ENCODE peak calls at places on chromosome 22, in four cellular contexts. One of them, this sample, is unnamed. For H3K4me1, the result is how much of the 10 kb centered on the place peaks cover.

GRCh38 chr22:37505565-37505964 is 13.7 kb downstream of the CARD10 start:
- DNase-seq in right atrium auricular region: no peak
- DNase-seq in hepatocyte: no peak
- DNase-seq in H9: no peak
- DNase-seq in this sample: no peak

GRCh38 chr22:26357813-26358212 is 71.2 kb upstream of the ASPHD2 start:
- DNase-seq in right atrium auricular region: no peak
- DNase-seq in hepatocyte: no peak
- DNase-seq in H9: no peak
- DNase-seq in this sample: no peak

GRCh38 chr22:32204211-32204855 is 540 bp downstream of the RFPL2 start:
- DNase-seq in right atrium auricular region: no peak
- DNase-seq in H9: peak
- DNase-seq in hepatocyte: peak
- DNase-seq in this sample: no peak

GRCh38 chr22:34255042-34255441 is 334.8 kb upstream of the LARGE1 start:
- DNase-seq in hepatocyte: no peak
- DNase-seq in H9: no peak
- DNase-seq in right atrium auricular region: no peak
- DNase-seq in this sample: no peak

GRCh38 chr22:39434243-39434653 is 22.6 kb upstream of the MGAT3 start:
- DNase-seq in hepatocyte: no peak
- DNase-seq in right atrium auricular region: peak
- DNase-seq in H9: no peak
- DNase-seq in this sample: no peak

GRCh38 chr22:46636221-46637002 is 16.2 kb downstream of the GRAMD4 start:
- DNase-seq in hepatocyte: no peak
- DNase-seq in H9: no peak
- DNase-seq in right atrium auricular region: no peak
- DNase-seq in this sample: no peak

GRCh38 chr22:27238935-27239510 is 562.5 kb downstream of the MN1 start:
- DNase-seq in H9: no peak
- DNase-seq in right atrium auricular region: peak
- DNase-seq in hepatocyte: peak
- DNase-seq in this sample: no peak

GRCh38 chr22:22944268-22944985 is 56.8 kb downstream of the IGLL5 start:
- DNase-seq in hepatocyte: peak
- DNase-seq in right atrium auricular region: peak
- DNase-seq in H9: peak
- DNase-seq in this sample: peak

GRCh38 chr22:45036154-45036553 is 26.3 kb upstream of the PHF21B start:
- DNase-seq in right atrium auricular region: no peak
- DNase-seq in H9: no peak
- DNase-seq in hepatocyte: peak
- DNase-seq in this sample: no peak

DNA sequence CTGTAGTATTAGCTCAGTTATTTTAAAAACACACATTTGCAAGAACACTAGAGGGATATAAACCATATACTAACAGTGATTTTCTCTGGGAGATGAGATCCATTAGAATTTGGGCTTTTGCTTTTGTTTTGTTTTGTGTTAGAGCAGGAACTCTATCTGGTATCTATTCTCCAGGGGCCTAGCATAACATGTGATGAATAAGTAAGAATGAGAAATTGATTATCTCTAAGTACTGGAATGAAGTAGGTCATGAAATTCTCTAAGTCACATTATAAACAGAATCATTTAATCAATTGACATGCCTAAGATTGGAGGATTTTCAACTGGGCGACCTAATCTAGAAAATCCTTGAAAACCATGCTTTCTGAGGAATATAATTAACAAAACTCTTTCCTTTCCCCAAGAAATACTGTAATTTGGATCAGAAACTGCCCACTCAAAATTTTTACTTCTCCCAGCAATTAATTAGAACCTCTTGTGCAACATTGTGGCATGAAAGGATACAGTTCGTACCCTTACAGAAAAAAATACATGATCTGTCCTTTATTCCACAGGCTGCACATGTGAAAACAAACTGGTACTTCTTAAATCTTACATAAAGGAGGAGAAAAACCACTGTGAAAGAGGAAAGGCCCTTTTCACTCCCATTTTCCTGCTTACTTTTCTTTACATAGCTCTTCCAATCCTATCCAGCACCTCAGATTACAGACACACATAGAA is 93.5 kb downstream of the MRTFA start:
- DNase-seq in H9: no peak
- DNase-seq in right atrium auricular region: no peak
- DNase-seq in hepatocyte: no peak
- DNase-seq in this sample: no peak
- H3K4me1 ChIP-seq in H9: under half
- H3K4me1 ChIP-seq in right atrium auricular region: under half
- H3K4me1 ChIP-seq in hepatocyte: under half
- H3K4me1 ChIP-seq in this sample: under half

DNA sequence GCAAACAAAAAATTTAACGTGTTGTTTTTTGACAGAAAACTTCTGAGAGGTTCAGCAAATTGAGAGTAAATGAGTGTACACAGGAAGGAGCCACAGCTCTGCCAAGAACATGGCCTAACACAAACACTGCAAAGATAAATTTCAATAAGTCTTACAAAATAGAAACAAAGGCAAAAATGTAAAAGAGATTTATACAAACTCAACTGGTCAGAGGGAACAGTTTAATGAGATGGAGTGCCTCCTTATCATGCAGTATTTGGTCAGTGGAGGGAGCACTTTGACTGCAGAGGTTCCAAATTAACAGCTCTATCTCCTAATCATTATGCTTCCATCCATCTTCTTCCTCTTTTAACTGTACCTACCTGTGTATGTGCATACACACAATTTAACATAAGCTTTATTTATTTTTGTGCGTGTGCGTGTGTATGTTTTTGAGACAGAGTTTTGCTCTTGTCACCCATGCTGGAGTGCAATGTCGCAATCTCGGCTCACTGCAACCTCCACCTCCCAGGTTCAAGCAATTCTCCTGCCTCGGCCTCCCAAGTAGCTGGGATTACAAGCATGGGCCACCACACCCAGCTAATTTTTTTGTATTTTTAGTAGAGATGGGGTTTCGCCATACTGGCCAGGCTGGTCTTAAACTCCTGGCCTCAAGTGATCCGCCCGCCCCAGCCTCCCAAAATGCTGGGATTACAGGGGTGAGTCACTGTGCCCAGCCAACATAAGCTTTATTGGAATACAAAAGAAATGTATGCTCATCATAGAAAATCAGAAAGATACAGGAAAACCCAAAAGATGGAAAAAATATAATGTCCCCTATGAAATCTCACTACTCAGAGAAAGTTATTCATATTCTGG is 111.9 kb downstream of the MRTFA start:
- DNase-seq in right atrium auricular region: no peak
- DNase-seq in H9: no peak
- DNase-seq in hepatocyte: no peak
- DNase-seq in this sample: no peak
- TF ChIP-seq CTCF in right atrium auricular region: peak
- TF ChIP-seq CTCF in H9: peak
- TF ChIP-seq CTCF in hepatocyte: peak
- TF ChIP-seq CTCF in this sample: no peak

GRCh38 chr22:36376265-36376664 is 11.5 kb downstream of the MYH9 start:
- DNase-seq in H9: no peak
- DNase-seq in right atrium auricular region: no peak
- DNase-seq in hepatocyte: no peak
- DNase-seq in this sample: no peak
- H3K27ac ChIP-seq in H9: no peak
- H3K27ac ChIP-seq in right atrium auricular region: peak
- H3K27ac ChIP-seq in hepatocyte: no peak
- H3K27ac ChIP-seq in this sample: peak

DNA sequence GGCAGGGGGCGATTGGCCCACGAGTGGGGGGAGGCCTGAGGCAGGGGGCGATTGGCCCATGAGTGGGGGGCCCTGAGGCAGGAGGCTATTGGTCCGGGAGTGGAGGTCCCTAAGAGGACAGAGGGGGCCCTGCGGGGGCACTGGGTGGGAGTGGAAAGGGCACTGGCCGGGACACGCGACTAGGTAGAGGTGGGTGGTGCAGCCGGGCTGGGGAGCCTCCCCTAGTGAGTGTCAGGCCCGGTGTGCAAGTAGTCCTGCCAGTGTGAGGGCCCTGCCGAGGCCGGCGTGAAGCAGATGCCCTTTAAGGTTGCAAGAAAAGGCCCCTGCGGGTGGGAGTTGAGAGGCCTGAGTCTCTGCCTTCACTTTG is 909 bp upstream of the BRD1 start:
- DNase-seq in hepatocyte: no peak
- DNase-seq in H9: no peak
- DNase-seq in right atrium auricular region: no peak
- DNase-seq in this sample: no peak
- H3K4me1 ChIP-seq in hepatocyte: under half
- H3K4me1 ChIP-seq in H9: under half
- H3K4me1 ChIP-seq in right atrium auricular region: under half
- H3K4me1 ChIP-seq in this sample: under half

This sample was measured in transverse colon.